ENCODE peak calls at places on chromosomes 2 and 18, in nine cellular contexts. F, E, R, I, S, Z, N, H and P are unnamed samples.

GRCh38 chr2:10531874-10532273 is 83.7 kb upstream of the ODC1 start:
- DNase-seq in I (peak; percentile 4), Z (no peak), N (no peak), E (no peak), H (no peak), S (no peak), R (no peak), F (no peak), P (no peak)

GRCh38 chr18:12645751-12646203 is 12.1 kb downstream of the SPIRE1 start:
- DNase-seq in H (peak; percentile 27), N (no peak), R (no peak), I (peak; percentile 33), F (no peak), E (no peak), S (no peak), Z (peak; percentile 77), P (no peak)

GRCh38 chr2:144938308-144938709 is 418.4 kb upstream of the ZEB2 start:
- DNase-seq in I (no peak), R (no peak), F (no peak), H (peak; percentile 74), Z (no peak), E (peak; percentile 61), S (peak; percentile 44), N (no peak), P (peak; percentile 51)

GRCh38 chr2:176088937-176089842 is 3.3 kb upstream of the HOXD13 start:
- DNase-seq in H (no peak), R (no peak), N (no peak), S (no peak), F (no peak), Z (no peak), I (no peak), E (no peak), P (no peak)

GRCh38 chr2:75098856-75099255 is 100.5 kb downstream of the TACR1 start:
- DNase-seq in S (peak; percentile 16), I (peak; percentile 13), H (peak; percentile 48), F (no peak), R (no peak), N (peak; percentile 13), Z (no peak), E (peak; percentile 1), P (peak; percentile 30)

GRCh38 chr18:79434611-79435010 is 38.9 kb downstream of the NFATC1 start:
- DNase-seq in E (no peak), S (no peak), N (no peak), F (no peak), I (peak; percentile 65), Z (peak; percentile 81), H (no peak), R (no peak), P (no peak)

GRCh38 chr2:55120634-55121359 is 70.5 kb upstream of the RTN4 start:
- DNase-seq in S (no peak), R (peak; percentile 81), F (no peak), Z (peak; percentile 15), E (no peak), N (no peak), I (no peak), H (peak; percentile 78), P (peak; percentile 48)

GRCh38 chr18:9535430-9535972 is 60.2 kb downstream of the RALBP1 start:
- DNase-seq in I (no peak), E (peak; percentile 79), Z (no peak), R (peak; percentile 85), H (peak; percentile 97), F (no peak), N (no peak), S (peak; percentile 91), P (no peak)

GRCh38 chr18:79569720-79570119 is 109.9 kb upstream of the CTDP1 start:
- DNase-seq in S (no peak), Z (no peak), H (no peak), E (no peak), N (no peak), R (peak; percentile 57), F (no peak), I (no peak), P (no peak)

GRCh38 chr2:32750880-32751279 is 123.0 kb downstream of the TTC27 start:
- DNase-seq in N (no peak), R (no peak), E (no peak), Z (no peak), F (no peak), S (no peak), I (no peak), H (no peak), P (no peak)

GRCh38 chr2:43082111-43082877 is 144.1 kb downstream of the ZFP36L2 start:
- DNase-seq in F (no peak), Z (no peak), E (no peak), R (peak; percentile 73), H (peak; percentile 94), S (peak; percentile 71), N (peak; percentile 45), I (no peak), P (peak; percentile 46)

GRCh38 chr2:237132799-237133198 is 47.1 kb downstream of the COPS8 start:
- DNase-seq in Z (no peak), R (no peak), E (no peak), H (no peak), I (no peak), S (no peak), F (no peak), N (peak; percentile 15), P (no peak)

GRCh38 chr2:119266091-119266589 is 42.5 kb downstream of the STEAP3 start:
- DNase-seq in H (no peak), I (no peak), F (no peak), Z (no peak), R (no peak), E (no peak), N (no peak), S (no peak), P (no peak)

GRCh38 chr2:176118606-176119370 is 2.2 kb downstream of the HOXD10 start:
- DNase-seq in F (no peak), R (no peak), E (no peak), H (peak; percentile 18), Z (no peak), I (no peak), N (peak; percentile 63), S (no peak), P (peak; percentile 72)

GRCh38 chr18:76437011-76437410 is 58.0 kb downstream of the ZNF516 start:
- DNase-seq in S (no peak), F (no peak), I (no peak), E (no peak), Z (no peak), N (no peak), R (no peak), H (no peak), P (no peak)

GRCh38 chr2:235533616-235534385 is 40.0 kb downstream of the AGAP1 start:
- DNase-seq in E (no peak), Z (no peak), F (no peak), I (peak; percentile 51), R (peak; percentile 65), S (no peak), H (no peak), N (no peak), P (no peak)

GRCh38 chr2:190207929-190208328 is 111.7 kb downstream of the HIBCH start:
- DNase-seq in I (no peak), R (no peak), Z (no peak), E (no peak), S (no peak), F (no peak), H (no peak), N (no peak), P (no peak)

GRCh38 chr2:224849264-224849663 is 133.1 kb upstream of the CCDC195 start:
- DNase-seq in F (no peak), S (no peak), I (no peak), E (no peak), H (no peak), R (no peak), N (no peak), Z (no peak), P (no peak)

GRCh38 chr2:127901339-127902072 is 15.8 kb upstream of the AMMECR1L start:
- DNase-seq in R (peak; percentile 81), Z (no peak), I (no peak), E (no peak), H (peak; percentile 16), F (no peak), N (no peak), S (no peak), P (no peak)

GRCh38 chr2:186780701-186781316 is 68.2 kb downstream of the ZSWIM2 start:
- DNase-seq in N (peak; percentile 8), R (no peak), S (no peak), I (peak; percentile 4), E (peak; percentile 4), F (no peak), H (peak; percentile 4), Z (no peak), P (peak; percentile 9)

GRCh38 chr2:41947701-41948396 is 100.0 kb upstream of the PKDCC start:
- DNase-seq in F (no peak), E (no peak), Z (no peak), S (no peak), H (no peak), N (no peak), R (no peak), I (no peak), P (no peak)

GRCh38 chr2:222752731-222753130 is 81.3 kb downstream of the MOGAT1 start:
- DNase-seq in F (no peak), Z (no peak), N (no peak), R (no peak), S (no peak), H (no peak), I (no peak), E (no peak), P (no peak)

GRCh38 chr2:85768713-85769112 is 14.9 kb downstream of the ATOH8 start:
- DNase-seq in H (no peak), E (no peak), F (no peak), R (no peak), S (no peak), Z (peak; percentile 27), I (peak; percentile 73), N (no peak), P (no peak)

GRCh38 chr2:101627284-101628049 is 70.0 kb upstream of the MAP4K4 start:
- DNase-seq in R (no peak), I (no peak), E (no peak), S (no peak), H (no peak), N (no peak), Z (no peak), F (no peak), P (no peak)

GRCh38 chr2:220198911-220199310 is 571.5 kb downstream of the SLC4A3 start:
- DNase-seq in S (peak; percentile 77), E (peak; percentile 71), N (peak; percentile 24), Z (no peak), H (peak; percentile 90), R (no peak), F (no peak), I (no peak), P (peak; percentile 28)

GRCh38 chr18:74895686-74896085 is 298.0 kb downstream of the ZNF407 start:
- DNase-seq in I (no peak), S (no peak), F (no peak), N (no peak), H (peak; percentile 9), E (no peak), R (no peak), Z (no peak), P (peak; percentile 62)

GRCh38 chr2:160324161-160324768 is 124.2 kb upstream of the ITGB6 start:
- DNase-seq in R (peak; percentile 81), Z (no peak), E (no peak), S (no peak), N (peak; percentile 15), F (peak; percentile 10), I (no peak), H (peak; percentile 50), P (peak; percentile 59)